ENCODE peak calls at places on chromosomes 5 and 9, in four cellular contexts. Z, I, R and U are unnamed samples.

GRCh38 chr9:99544526-99544925 is 277.2 kb upstream of the NR4A3 start:
- DNase-seq in Z (no peak), R (no peak), I (no peak), U (no peak)

GRCh38 chr5:146313027-146313426 is 25.6 kb upstream of the POU4F3 start:
- DNase-seq in I (no peak), R (no peak), Z (no peak), U (no peak)

GRCh38 chr5:172123269-172123692 is 64.7 kb downstream of the STK10 start:
- DNase-seq in R (peak; percentile 60), Z (peak; percentile 44), I (peak; percentile 84), U (peak; percentile 27)

GRCh38 chr5:43649256-43649655 is 46.3 kb downstream of the NNT start:
- DNase-seq in I (peak; percentile 74), Z (no peak), R (no peak), U (no peak)

GRCh38 chr5:151156732-151157402 is 712 bp downstream of the ANXA6 start:
- DNase-seq in I (peak; percentile 45), R (no peak), Z (no peak), U (no peak)

GRCh38 chr9:3528466-3528865 is 2.7 kb upstream of the RFX3 start:
- DNase-seq in R (no peak), I (no peak), Z (no peak), U (no peak)

GRCh38 chr5:32103521-32103920 is 70.6 kb downstream of the GOLPH3 start:
- DNase-seq in Z (no peak), I (no peak), R (no peak), U (no peak)

GRCh38 chr5:12934722-12935121 is 1009.8 kb downstream of the DNAH5 start:
- DNase-seq in R (peak; percentile 81), I (no peak), Z (peak; percentile 6), U (no peak)

GRCh38 chr5:150208187-150209015 is 18.5 kb downstream of the SLC6A7 start:
- DNase-seq in I (peak; percentile 79), Z (peak; percentile 14), R (no peak), U (no peak)

GRCh38 chr9:110842169-110842568 is 173.6 kb downstream of the MUSK start:
- DNase-seq in Z (no peak), R (no peak), I (peak; percentile 21), U (no peak)

GRCh38 chr9:22173959-22174358 is 164.9 kb upstream of the CDKN2B start:
- DNase-seq in I (no peak), Z (no peak), R (no peak), U (no peak)

GRCh38 chr9:17480966-17481365 is 97.9 kb upstream of the SH3GL2 start:
- DNase-seq in I (no peak), Z (no peak), R (no peak), U (no peak)

GRCh38 chr5:139565411-139566305 is 4.5 kb downstream of the UBE2D2 start:
- DNase-seq in R (no peak), I (no peak), Z (no peak), U (no peak)

GRCh38 chr9:35258665-35259474 is 97.1 kb downstream of the UNC13B start:
- DNase-seq in I (peak; percentile 72), Z (peak; percentile 75), R (peak; percentile 25), U (peak; percentile 39)

GRCh38 chr9:136791466-136792276 is 527 bp downstream of the TMEM141 start:
- DNase-seq in Z (peak; percentile 54), I (peak; percentile 38), R (no peak), U (no peak)

GRCh38 chr5:2657151-2657550 is 94.3 kb downstream of the IRX2 start:
- DNase-seq in Z (no peak), R (no peak), I (no peak), U (no peak)

GRCh38 chr9:127033784-127034183 is 88.7 kb downstream of the ANGPTL2 start:
- DNase-seq in R (no peak), Z (no peak), I (peak; percentile 36), U (no peak)

GRCh38 chr5:177388521-177389052 is 4.4 kb downstream of the SLC34A1 start:
- DNase-seq in I (no peak), R (no peak), Z (no peak), U (no peak)

GRCh38 chr9:107141967-107142366 is 141.1 kb upstream of the RAD23B start:
- DNase-seq in I (no peak), Z (peak; percentile 11), R (no peak), U (no peak)

GRCh38 chr5:165209101-165209727 is 1703.8 kb downstream of the MAT2B start:
- DNase-seq in I (no peak), R (peak; percentile 6), Z (peak; percentile 29), U (no peak)

GRCh38 chr9:128912270-128912853 is 8.4 kb upstream of the PHYHD1 start:
- DNase-seq in R (no peak), Z (peak; percentile 93), I (peak; percentile 93), U (peak; percentile 71)

GRCh38 chr9:93672622-93673270 is 96.4 kb downstream of the PHF2 start:
- DNase-seq in Z (no peak), R (no peak), I (peak; percentile 37), U (no peak)

GRCh38 chr5:54296386-54296785 is 14.0 kb downstream of the ARL15 start:
- DNase-seq in I (no peak), Z (no peak), R (no peak), U (no peak)

GRCh38 chr9:114207034-114207815 is 51.9 kb downstream of the COL27A1 start:
- DNase-seq in Z (peak; percentile 11), I (peak; percentile 72), R (no peak), U (no peak)

GRCh38 chr9:389758-390157 is 175.1 kb downstream of the DOCK8 start:
- DNase-seq in R (no peak), I (no peak), Z (no peak), U (no peak)

GRCh38 chr9:76962732-76963131 is 56.7 kb upstream of the FOXB2 start:
- DNase-seq in I (no peak), Z (no peak), R (no peak), U (no peak)

GRCh38 chr5:32312194-32312681 is 501 bp downstream of the MTMR12 start:
- DNase-seq in R (peak; percentile 29), Z (peak; percentile 37), I (peak; percentile 74), U (peak; percentile 17)

GRCh38 chr5:138000102-138000723 is 32.7 kb downstream of the FAM13B start:
- DNase-seq in Z (peak; percentile 86), I (peak; percentile 71), R (no peak), U (no peak)

GRCh38 chr9:115267788-115268187 is 149.8 kb upstream of the TNC start:
- DNase-seq in I (peak; percentile 13), Z (no peak), R (no peak), U (no peak)

GRCh38 chr9:127662617-127663016 is 44.2 kb upstream of the CFAP157 start:
- DNase-seq in R (no peak), Z (no peak), I (no peak), U (no peak)

GRCh38 chr9:129995409-129996160 is 47.4 kb downstream of the FNBP1 start:
- DNase-seq in Z (no peak), R (no peak), I (peak; percentile 40), U (no peak)

GRCh38 chr9:134861586-134862334 is 18.9 kb upstream of the FCN2 start:
- DNase-seq in R (no peak), I (no peak), Z (no peak), U (no peak)

GRCh38 chr5:150109921-150110320 is 23.6 kb upstream of the CSF1R start:
- DNase-seq in Z (no peak), I (no peak), R (no peak), U (no peak)

GRCh38 chr5:43066799-43067741 is 27.0 kb upstream of the ANXA2R start:
- DNase-seq in R (peak; percentile 86), I (peak; percentile 96), Z (peak; percentile 93), U (peak; percentile 81)

GRCh38 chr5:142600611-142601360 is 85.1 kb downstream of the FGF1 start:
- DNase-seq in Z (peak; percentile 31), R (peak; percentile 90), I (peak; percentile 68), U (no peak)

GRCh38 chr5:79269733-79270166 is 33.8 kb downstream of the JMY start:
- DNase-seq in R (no peak), I (no peak), Z (no peak), U (no peak)

GRCh38 chr5:88833371-88834107 is 49.4 kb downstream of the MEF2C start:
- DNase-seq in Z (no peak), R (peak; percentile 91), I (no peak), U (no peak)